ENCODE peak calls at places on chromosomes 2 and 18, in four cellular contexts. One of them, this sample, is unnamed.

GRCh38 chr2:98835831-98836385 is 100.1 kb downstream of the CRACDL start:
- DNase-seq in T-helper 17 cell: peak
- DNase-seq in H9: no peak
- DNase-seq in NCI-H774: no peak
- DNase-seq in this sample: no peak

GRCh38 chr2:184920451-184920965 is 322.2 kb downstream of the ZNF804A start:
- DNase-seq in T-helper 17 cell: no peak
- DNase-seq in H9: no peak
- DNase-seq in NCI-H774: no peak
- DNase-seq in this sample: no peak

GRCh38 chr2:37554157-37554515 is 117.3 kb downstream of the CDC42EP3 start:
- DNase-seq in T-helper 17 cell: no peak
- DNase-seq in H9: no peak
- DNase-seq in NCI-H774: no peak
- DNase-seq in this sample: no peak

GRCh38 chr2:28447943-28448737 is 47.7 kb upstream of the PLB1 start:
- DNase-seq in T-helper 17 cell: no peak
- DNase-seq in H9: no peak
- DNase-seq in NCI-H774: no peak
- DNase-seq in this sample: no peak

GRCh38 chr2:227464356-227464755 is 7.6 kb upstream of the AGFG1 start:
- DNase-seq in T-helper 17 cell: no peak
- DNase-seq in H9: no peak
- DNase-seq in NCI-H774: no peak
- DNase-seq in this sample: no peak

GRCh38 chr2:199336546-199336945 is 121.2 kb downstream of the SATB2 start:
- DNase-seq in T-helper 17 cell: no peak
- DNase-seq in H9: no peak
- DNase-seq in NCI-H774: no peak
- DNase-seq in this sample: no peak

GRCh38 chr2:28751956-28752607 is 452 bp downstream of the PPP1CB start:
- DNase-seq in T-helper 17 cell: peak
- DNase-seq in H9: no peak
- DNase-seq in NCI-H774: peak
- DNase-seq in this sample: no peak

GRCh38 chr2:50143822-50144575 is 887.9 kb downstream of the NRXN1 start:
- DNase-seq in T-helper 17 cell: no peak
- DNase-seq in H9: no peak
- DNase-seq in NCI-H774: peak
- DNase-seq in this sample: peak

GRCh38 chr2:28626891-28627421 is 124.7 kb upstream of the PPP1CB start:
- DNase-seq in T-helper 17 cell: no peak
- DNase-seq in H9: no peak
- DNase-seq in NCI-H774: no peak
- DNase-seq in this sample: no peak

GRCh38 chr18:13915973-13916372 is 637 bp upstream of the MC2R start:
- DNase-seq in T-helper 17 cell: no peak
- DNase-seq in H9: no peak
- DNase-seq in NCI-H774: no peak
- DNase-seq in this sample: no peak

GRCh38 chr2:74834806-74835755 is 1.2 kb downstream of the HK2 start:
- DNase-seq in T-helper 17 cell: peak
- DNase-seq in H9: peak
- DNase-seq in NCI-H774: peak
- DNase-seq in this sample: no peak

GRCh38 chr18:30578707-30579106 is 463.8 kb downstream of the DSC3 start:
- DNase-seq in T-helper 17 cell: no peak
- DNase-seq in H9: no peak
- DNase-seq in NCI-H774: no peak
- DNase-seq in this sample: no peak

GRCh38 chr2:202494300-202494699 is 118.2 kb downstream of the BMPR2 start:
- DNase-seq in T-helper 17 cell: no peak
- DNase-seq in H9: no peak
- DNase-seq in NCI-H774: peak
- DNase-seq in this sample: no peak

GRCh38 chr2:224009605-224010330 is 29.3 kb downstream of the SERPINE2 start:
- DNase-seq in T-helper 17 cell: no peak
- DNase-seq in H9: no peak
- DNase-seq in NCI-H774: no peak
- DNase-seq in this sample: no peak

GRCh38 chr18:77422974-77423373 is 173.3 kb downstream of the GALR1 start:
- DNase-seq in T-helper 17 cell: no peak
- DNase-seq in H9: no peak
- DNase-seq in NCI-H774: no peak
- DNase-seq in this sample: no peak

GRCh38 chr2:31642707-31643106 is 62.0 kb upstream of the SRD5A2 start:
- DNase-seq in T-helper 17 cell: no peak
- DNase-seq in H9: no peak
- DNase-seq in NCI-H774: no peak
- DNase-seq in this sample: no peak

GRCh38 chr2:73028841-73029240 is 42.7 kb downstream of the SFXN5 start:
- DNase-seq in T-helper 17 cell: no peak
- DNase-seq in H9: no peak
- DNase-seq in NCI-H774: no peak
- DNase-seq in this sample: peak

GRCh38 chr2:105764059-105764458 is 19.3 kb downstream of the NCK2 start:
- DNase-seq in T-helper 17 cell: no peak
- DNase-seq in H9: no peak
- DNase-seq in NCI-H774: no peak
- DNase-seq in this sample: no peak

GRCh38 chr18:985301-985700 is 80.6 kb downstream of the ADCYAP1 start:
- DNase-seq in T-helper 17 cell: no peak
- DNase-seq in H9: peak
- DNase-seq in NCI-H774: no peak
- DNase-seq in this sample: peak

GRCh38 chr2:136141510-136142154 is 23.7 kb upstream of the CXCR4 start:
- DNase-seq in T-helper 17 cell: no peak
- DNase-seq in H9: no peak
- DNase-seq in NCI-H774: peak
- DNase-seq in this sample: peak

GRCh38 chr2:142008135-142008744 is 122.6 kb downstream of the LRP1B start:
- DNase-seq in T-helper 17 cell: no peak
- DNase-seq in H9: no peak
- DNase-seq in NCI-H774: no peak
- DNase-seq in this sample: no peak

GRCh38 chr2:39481611-39482010 is 44.5 kb upstream of the MAP4K3 start:
- DNase-seq in T-helper 17 cell: no peak
- DNase-seq in H9: no peak
- DNase-seq in NCI-H774: no peak
- DNase-seq in this sample: no peak

GRCh38 chr2:163200726-163201125 is 362.2 kb upstream of the KCNH7 start:
- DNase-seq in T-helper 17 cell: no peak
- DNase-seq in H9: no peak
- DNase-seq in NCI-H774: no peak
- DNase-seq in this sample: no peak

GRCh38 chr18:8562065-8562464 is 47.2 kb upstream of the RAB12 start:
- DNase-seq in T-helper 17 cell: no peak
- DNase-seq in H9: no peak
- DNase-seq in NCI-H774: no peak
- DNase-seq in this sample: no peak

GRCh38 chr18:74745658-74746403 is 148.2 kb downstream of the ZNF407 start:
- DNase-seq in T-helper 17 cell: no peak
- DNase-seq in H9: no peak
- DNase-seq in NCI-H774: no peak
- DNase-seq in this sample: no peak

GRCh38 chr2:226915846-226916360 is 80.0 kb downstream of the RHBDD1 start:
- DNase-seq in T-helper 17 cell: no peak
- DNase-seq in H9: no peak
- DNase-seq in NCI-H774: no peak
- DNase-seq in this sample: no peak

GRCh38 chr2:102055346-102055975 is 63.7 kb downstream of the IL1R2 start:
- DNase-seq in T-helper 17 cell: no peak
- DNase-seq in H9: no peak
- DNase-seq in NCI-H774: no peak
- DNase-seq in this sample: no peak

This sample was measured in NCI-H1436.